ENCODE peak calls at places on chromosome 17, in four cellular contexts. F is cardiac muscle cell, X is trophoblast cell, N is HCT116. S is an unnamed sample. For H3K4me1, the result is how much of the 10 kb centered on the place peaks cover.

GRCh38 chr17:27402943-27403342 is 53.3 kb upstream of the KSR1 start:
- DNase-seq in F (no peak), X (no peak), N (no peak), S (no peak)

GRCh38 chr17:81345211-81346089 is 49.8 kb upstream of the BAHCC1 start:
- DNase-seq in F (peak), X (peak), N (no peak), S (no peak)

GRCh38 chr17:17667947-17668346 is 13.3 kb upstream of the RAI1 start:
- DNase-seq in F (no peak), X (no peak), N (no peak), S (no peak)

GRCh38 chr17:44499722-44500121 is 3.5 kb downstream of the GPATCH8 start:
- DNase-seq in F (no peak), X (no peak), N (no peak), S (no peak)

GRCh38 chr17:11240041-11240801 is 792 bp upstream of the SHISA6 start:
- DNase-seq in F (no peak), X (no peak), N (no peak), S (no peak)

GRCh38 chr17:79915850-79916430 is 76.7 kb upstream of the CBX4 start:
- DNase-seq in F (peak), X (peak), N (peak), S (no peak)

GRCh38 chr17:49249890-49250522 is 19.4 kb upstream of the PHOSPHO1 start:
- DNase-seq in F (no peak), X (peak), N (no peak), S (no peak)

GRCh38 chr17:50139185-50139783 is 9.3 kb upstream of the SAMD14 start:
- DNase-seq in F (no peak), X (no peak), N (no peak), S (no peak)

GRCh38 chr17:2598166-2598565 is 4.7 kb downstream of the PAFAH1B1 start:
- DNase-seq in F (peak), X (peak), N (no peak), S (no peak)

GRCh38 chr17:74219576-74220133 is 6.3 kb downstream of the TTYH2 start:
- DNase-seq in F (no peak), X (no peak), N (no peak), S (no peak)

GRCh38 chr17:79668344-79669250 is 57.7 kb upstream of the RBFOX3 start:
- DNase-seq in F (no peak), X (no peak), N (no peak), S (no peak)

GRCh38 chr17:28684963-28685362 is 23.0 kb downstream of the SUPT6H start:
- DNase-seq in F (peak), X (peak), N (no peak), S (no peak)

GRCh38 chr17:17070931-17071330 is 28.7 kb downstream of the MPRIP start:
- DNase-seq in F (no peak), X (no peak), N (no peak), S (no peak)

GRCh38 chr17:1977583-1978395 is 47.3 kb downstream of the RTN4RL1 start:
- DNase-seq in F (no peak), X (no peak), N (no peak), S (no peak)

GRCh38 chr17:81991684-81992513 is 14.5 kb downstream of the ASPSCR1 start:
- DNase-seq in F (peak), X (peak), N (no peak), S (no peak)

GRCh38 chr17:42883802-42884553 is 16.6 kb upstream of the G6PC1 start:
- DNase-seq in F (no peak), X (peak), N (no peak), S (no peak)

GRCh38 chr17:68195667-68196393 is 52.0 kb upstream of the AMZ2 start:
- DNase-seq in F (no peak), X (peak), N (no peak), S (no peak)

GRCh38 chr17:50815400-50815799 is 20.0 kb upstream of the WFIKKN2 start:
- DNase-seq in F (no peak), X (no peak), N (no peak), S (no peak)

GRCh38 chr17:46991618-46992017 is 12.6 kb upstream of the RPRML start:
- DNase-seq in F (no peak), X (no peak), N (no peak), S (no peak)

GRCh38 chr17:18039535-18040286 is 503 bp downstream of the GID4 start:
- DNase-seq in F (peak), X (peak), N (no peak), S (no peak)

GRCh38 chr17:59621771-59622170 is 2.1 kb downstream of the CLTC start:
- DNase-seq in F (no peak), X (no peak), N (no peak), S (no peak)

GRCh38 chr17:81295678-81296381 is 723 bp upstream of the SLC38A10 start:
- DNase-seq in F (peak), X (peak), N (peak), S (no peak)

GRCh38 chr17:81020767-81021497 is 14.0 kb upstream of the BAIAP2 start:
- DNase-seq in F (peak), X (no peak), N (no peak), S (no peak)

GRCh38 chr17:13978478-13978877 is 90.8 kb upstream of the COX10 start:
- DNase-seq in F (no peak), X (no peak), N (no peak), S (peak)

GRCh38 chr17:75153854-75154194 is 488 bp downstream of the JPT1 start:
- DNase-seq in F (no peak), X (no peak), N (no peak), S (no peak)

GRCh38 chr17:63993368-63993990 is 4.7 kb upstream of the PRR29 start:
- DNase-seq in F (no peak), X (no peak), N (no peak), S (no peak)

GRCh38 chr17:16281351-16281750 is 64.3 kb downstream of the PIGL start:
- DNase-seq in F (peak), X (peak), N (no peak), S (no peak)

GRCh38 chr17:36923814-36924221 is 13.5 kb upstream of the LHX1 start:
- DNase-seq in F (no peak), X (peak), N (no peak), S (no peak)

GRCh38 chr17:45371414-45372324 is 54.8 kb upstream of the MAP3K14 start:
- DNase-seq in F (peak), X (peak), N (peak), S (peak)

GRCh38 chr17:74862919-74863318 is 3.2 kb upstream of the GRIN2C start:
- DNase-seq in F (no peak), X (no peak), N (no peak), S (no peak)

GRCh38 chr17:78641666-78642065 is 64.5 kb upstream of the DNAH17 start:
- DNase-seq in F (no peak), X (no peak), N (no peak), S (no peak)
- H3K4me1 ChIP-seq in F (under half), X (under half), N (under half), S (under half)

DNA sequence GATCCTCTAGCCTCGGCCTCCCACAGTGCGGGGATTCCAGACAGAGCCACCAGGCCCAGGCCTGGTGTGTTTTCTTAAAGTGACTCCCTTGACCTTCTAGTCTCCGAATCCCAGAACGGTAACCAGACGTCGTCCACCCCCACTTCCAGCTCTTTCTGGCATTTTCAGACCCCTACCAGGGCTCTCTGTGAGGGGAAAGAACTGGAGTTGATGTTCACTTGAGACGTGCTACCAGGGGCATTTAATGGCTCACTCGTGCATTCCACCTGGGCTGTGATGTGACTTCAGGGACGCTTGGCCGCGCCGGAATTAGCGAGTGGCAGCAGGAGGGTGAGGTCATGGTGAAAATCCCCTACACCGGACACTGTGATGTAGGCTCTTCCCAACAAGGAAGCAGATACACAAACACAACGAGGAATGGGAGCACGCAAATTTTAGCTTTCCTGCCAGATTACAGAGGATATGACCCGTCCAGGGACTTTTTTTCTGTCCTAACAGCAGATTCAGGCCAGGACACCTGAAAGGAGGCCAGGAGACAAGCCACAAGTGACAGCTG is 1.1 kb upstream of the GNA13 start:
- DNase-seq in F (no peak), X (peak), N (no peak), S (no peak)
- H3K4me1 ChIP-seq in F (under half), X (under half), N (under half), S (half or more)

GRCh38 chr17:77456271-77456950 is 315.6 kb downstream of the SEC14L1 start:
- DNase-seq in F (no peak), X (no peak), N (no peak), S (no peak)
- H3K4me1 ChIP-seq in F (half or more), X (half or more), N (under half), S (half or more)

GRCh38 chr17:58383892-58384462 is 32.0 kb upstream of the SUPT4H1 start:
- DNase-seq in F (no peak), X (peak), N (no peak), S (no peak)

GRCh38 chr17:58382885-58383248 is 30.9 kb upstream of the SUPT4H1 start:
- DNase-seq in F (no peak), X (no peak), N (no peak), S (no peak)

GRCh38 chr17:58385359-58385899 is 31.9 kb downstream of the RNF43 start:
- DNase-seq in F (no peak), X (peak), N (no peak), S (no peak)

GRCh38 chr17:58386708-58387107 is 30.6 kb downstream of the RNF43 start:
- DNase-seq in F (no peak), X (no peak), N (no peak), S (no peak)

DNA sequence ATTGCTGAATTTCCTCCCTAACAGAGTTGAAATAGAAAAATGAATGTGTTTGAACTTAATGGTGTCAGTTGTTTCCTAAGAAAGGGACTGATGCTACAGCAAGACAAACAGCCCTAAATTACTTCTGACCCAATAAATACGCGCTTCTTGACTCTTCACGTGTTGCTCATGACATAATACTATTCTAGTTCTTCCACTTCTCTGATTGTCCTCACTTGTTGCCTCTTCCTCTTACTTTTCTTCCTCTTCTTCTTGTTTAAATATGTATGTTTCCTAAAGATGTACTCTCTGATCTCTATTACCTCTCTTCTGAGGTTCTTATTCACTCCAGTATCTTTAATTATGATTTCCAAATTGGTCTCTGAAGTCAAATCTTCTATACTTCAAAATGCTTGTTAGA is 32.4 kb downstream of the RNF43 start:
- DNase-seq in F (no peak), X (no peak), N (no peak), S (no peak)
- H3K4me1 ChIP-seq in F (under half), X (under half), N (half or more), S (under half)

DNA sequence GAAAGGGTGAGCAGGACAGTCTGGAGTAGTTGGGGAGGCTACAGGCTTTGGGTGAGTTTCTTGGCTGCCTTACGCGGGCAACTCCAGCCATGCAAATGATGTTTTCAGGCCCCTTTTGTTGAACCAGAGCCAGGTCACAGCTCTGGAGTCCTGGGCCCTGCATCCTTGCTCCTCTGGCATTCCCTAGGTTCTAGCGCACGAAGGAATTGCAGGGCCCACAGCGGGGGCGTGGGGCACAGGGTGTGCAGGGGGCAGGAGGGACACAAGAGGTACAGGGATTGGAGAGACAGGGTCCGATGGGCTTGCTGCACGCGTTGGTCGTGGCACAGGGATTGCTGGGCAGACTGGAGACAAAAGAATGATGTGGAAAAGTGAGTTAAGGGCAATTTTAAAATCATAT is 3.6 kb downstream of the KRT31 start:
- DNase-seq in F (no peak), X (no peak), N (no peak), S (no peak)
- H3K4me1 ChIP-seq in F (under half), X (under half), N (under half), S (under half)

GRCh38 chr17:76272541-76273434 is 7.6 kb downstream of the UBALD2 start:
- DNase-seq in F (no peak), X (peak), N (no peak), S (no peak)
- H3K4me1 ChIP-seq in F (under half), X (under half), N (under half), S (half or more)

S was measured in vagina.